ENCODE peak calls at places on chromosomes 12 and 14, in five cellular contexts. One of them, this sample, is unnamed.

GRCh38 chr12:112555621-112556233 is 137.0 kb downstream of the PTPN11 start:
- DNase-seq in coronary artery: no peak
- DNase-seq in epithelial cell of proximal tubule: no peak
- DNase-seq in GM20000: no peak
- DNase-seq in B cell: no peak
- DNase-seq in this sample: no peak

GRCh38 chr12:117235261-117235660 is 45.0 kb upstream of the FBXO21 start:
- DNase-seq in B cell: no peak
- DNase-seq in epithelial cell of proximal tubule: no peak
- DNase-seq in GM20000: no peak
- DNase-seq in coronary artery: no peak
- DNase-seq in this sample: no peak

GRCh38 chr14:29616922-29617321 is 310.7 kb downstream of the PRKD1 start:
- DNase-seq in GM20000: no peak
- DNase-seq in coronary artery: no peak
- DNase-seq in epithelial cell of proximal tubule: no peak
- DNase-seq in B cell: no peak
- DNase-seq in this sample: no peak

GRCh38 chr14:52266179-52266578 is 1.3 kb upstream of the PTGDR start:
- DNase-seq in epithelial cell of proximal tubule: no peak
- DNase-seq in GM20000: no peak
- DNase-seq in B cell: no peak
- DNase-seq in coronary artery: no peak
- DNase-seq in this sample: no peak

GRCh38 chr12:115771065-115771464 is 506.4 kb downstream of the MED13L start:
- DNase-seq in coronary artery: no peak
- DNase-seq in B cell: no peak
- DNase-seq in GM20000: no peak
- DNase-seq in epithelial cell of proximal tubule: no peak
- DNase-seq in this sample: no peak

GRCh38 chr12:80857311-80857710 is 80.4 kb downstream of the LIN7A start:
- DNase-seq in coronary artery: no peak
- DNase-seq in B cell: no peak
- DNase-seq in epithelial cell of proximal tubule: no peak
- DNase-seq in GM20000: no peak
- DNase-seq in this sample: no peak

GRCh38 chr12:107243316-107243715 is 150.0 kb upstream of the CRY1 start:
- DNase-seq in GM20000: no peak
- DNase-seq in coronary artery: no peak
- DNase-seq in B cell: no peak
- DNase-seq in epithelial cell of proximal tubule: no peak
- DNase-seq in this sample: no peak

GRCh38 chr12:108609535-108610335 is 11.9 kb upstream of the TMEM119 start:
- DNase-seq in epithelial cell of proximal tubule: no peak
- DNase-seq in GM20000: no peak
- DNase-seq in B cell: no peak
- DNase-seq in coronary artery: no peak
- DNase-seq in this sample: no peak

GRCh38 chr12:113766880-113767878 is 198.9 kb downstream of the RBM19 start:
- DNase-seq in coronary artery: no peak
- DNase-seq in GM20000: no peak
- DNase-seq in epithelial cell of proximal tubule: peak
- DNase-seq in B cell: no peak
- DNase-seq in this sample: no peak

GRCh38 chr14:68244272-68244975 is 424.8 kb downstream of the RAD51B start:
- DNase-seq in B cell: no peak
- DNase-seq in epithelial cell of proximal tubule: no peak
- DNase-seq in coronary artery: no peak
- DNase-seq in GM20000: no peak
- DNase-seq in this sample: no peak

GRCh38 chr12:76356094-76356493 is 7.9 kb upstream of the BBS10 start:
- DNase-seq in GM20000: no peak
- DNase-seq in epithelial cell of proximal tubule: no peak
- DNase-seq in B cell: no peak
- DNase-seq in coronary artery: no peak
- DNase-seq in this sample: no peak

GRCh38 chr12:92551853-92552397 is 150.9 kb upstream of the PLEKHG7 start:
- DNase-seq in GM20000: peak
- DNase-seq in epithelial cell of proximal tubule: peak
- DNase-seq in B cell: no peak
- DNase-seq in coronary artery: no peak
- DNase-seq in this sample: peak

GRCh38 chr12:47237751-47238211 is 158.0 kb upstream of the AMIGO2 start:
- DNase-seq in coronary artery: no peak
- DNase-seq in GM20000: no peak
- DNase-seq in epithelial cell of proximal tubule: no peak
- DNase-seq in B cell: no peak
- DNase-seq in this sample: no peak

GRCh38 chr12:7907009-7907408 is 29.0 kb downstream of the SLC2A3 start:
- DNase-seq in B cell: peak
- DNase-seq in coronary artery: no peak
- DNase-seq in GM20000: peak
- DNase-seq in epithelial cell of proximal tubule: peak
- DNase-seq in this sample: no peak

GRCh38 chr14:52046376-52046917 is 22.4 kb downstream of the NID2 start:
- DNase-seq in B cell: no peak
- DNase-seq in GM20000: no peak
- DNase-seq in coronary artery: no peak
- DNase-seq in epithelial cell of proximal tubule: no peak
- DNase-seq in this sample: no peak

GRCh38 chr12:88763536-88764100 is 183.3 kb upstream of the KITLG start:
- DNase-seq in GM20000: no peak
- DNase-seq in epithelial cell of proximal tubule: no peak
- DNase-seq in B cell: no peak
- DNase-seq in coronary artery: no peak
- DNase-seq in this sample: no peak

DNA sequence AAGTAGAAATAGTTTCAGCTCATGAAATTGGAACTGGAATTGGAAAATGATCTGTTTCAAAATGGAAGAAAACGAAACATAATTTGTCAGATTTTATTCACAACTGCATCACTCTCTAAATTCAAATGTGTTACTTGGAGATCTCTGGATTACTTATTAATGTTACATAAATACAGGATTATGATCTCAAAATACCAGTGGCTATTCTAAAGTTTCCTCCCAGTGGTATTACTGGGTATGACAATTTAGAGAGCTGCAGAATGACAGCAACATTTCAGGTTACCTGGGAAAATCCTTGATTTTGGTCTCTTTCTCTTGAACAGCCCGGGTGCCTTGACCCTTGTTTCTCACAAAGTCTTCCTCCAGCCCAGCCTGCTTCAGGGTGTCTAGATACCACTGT is 14.2 kb downstream of the FAM161B start:
- DNase-seq in epithelial cell of proximal tubule: no peak
- DNase-seq in B cell: no peak
- DNase-seq in coronary artery: no peak
- DNase-seq in GM20000: no peak
- DNase-seq in this sample: peak
- TF ChIP-seq CTCF in epithelial cell of proximal tubule: peak
- TF ChIP-seq CTCF in B cell: no peak
- TF ChIP-seq CTCF in coronary artery: no peak
- TF ChIP-seq CTCF in GM20000: no peak
- TF ChIP-seq CTCF in this sample: no peak

DNA sequence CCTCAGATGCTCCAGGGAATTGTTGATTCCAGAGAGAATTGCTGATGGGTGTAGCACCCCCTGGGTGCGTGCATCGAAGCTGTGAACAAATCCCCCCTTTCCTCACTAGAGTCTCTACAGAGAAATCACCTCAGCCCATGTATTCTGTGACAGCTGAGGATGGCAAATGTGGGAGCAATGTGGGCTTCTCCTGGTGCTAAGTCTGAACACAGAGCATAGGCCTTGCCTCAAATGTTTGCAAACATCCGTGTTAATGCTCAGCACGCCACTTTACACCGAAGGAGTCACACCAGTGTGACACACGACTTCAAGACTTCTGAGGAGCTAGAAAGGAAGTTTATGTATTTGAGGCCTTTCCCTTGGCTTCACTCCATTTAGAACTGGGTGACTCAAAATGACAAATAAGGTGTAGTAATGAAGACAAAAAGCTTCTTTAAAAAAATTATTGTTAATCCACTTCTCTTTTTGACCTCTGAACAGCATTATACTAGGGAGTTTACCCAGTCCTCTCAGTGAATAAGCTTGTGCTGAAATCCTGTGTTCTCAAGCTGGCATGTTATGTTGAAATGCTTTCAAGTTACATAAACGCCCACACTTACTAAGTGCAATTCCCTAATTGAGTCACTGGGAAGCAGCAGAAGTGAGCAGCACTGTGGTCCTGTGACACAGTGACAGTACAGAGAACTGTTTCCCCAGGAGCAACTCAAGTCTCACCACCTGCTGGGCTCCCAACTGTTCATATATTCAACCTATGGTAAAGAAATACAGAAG is 92.9 kb downstream of the FAR2 start:
- DNase-seq in B cell: no peak
- DNase-seq in GM20000: peak
- DNase-seq in epithelial cell of proximal tubule: peak
- DNase-seq in coronary artery: no peak
- DNase-seq in this sample: peak
- TF ChIP-seq CTCF in B cell: no peak
- TF ChIP-seq CTCF in GM20000: no peak
- TF ChIP-seq CTCF in epithelial cell of proximal tubule: peak
- TF ChIP-seq CTCF in coronary artery: no peak
- TF ChIP-seq CTCF in this sample: no peak

GRCh38 chr14:104073764-104074163 is 11.7 kb upstream of the ASPG start:
- DNase-seq in GM20000: no peak
- DNase-seq in B cell: no peak
- DNase-seq in coronary artery: no peak
- DNase-seq in epithelial cell of proximal tubule: no peak
- DNase-seq in this sample: no peak

GRCh38 chr14:104072586-104072985 is 12.9 kb upstream of the ASPG start:
- DNase-seq in coronary artery: no peak
- DNase-seq in B cell: no peak
- DNase-seq in GM20000: no peak
- DNase-seq in epithelial cell of proximal tubule: no peak
- DNase-seq in this sample: no peak

GRCh38 chr14:104076743-104077142 is 8.8 kb upstream of the ASPG start:
- DNase-seq in B cell: no peak
- DNase-seq in epithelial cell of proximal tubule: no peak
- DNase-seq in coronary artery: no peak
- DNase-seq in GM20000: no peak
- DNase-seq in this sample: no peak

GRCh38 chr14:104078031-104078455 is 7.5 kb upstream of the ASPG start:
- DNase-seq in epithelial cell of proximal tubule: peak
- DNase-seq in B cell: peak
- DNase-seq in coronary artery: peak
- DNase-seq in GM20000: peak
- DNase-seq in this sample: peak

DNA sequence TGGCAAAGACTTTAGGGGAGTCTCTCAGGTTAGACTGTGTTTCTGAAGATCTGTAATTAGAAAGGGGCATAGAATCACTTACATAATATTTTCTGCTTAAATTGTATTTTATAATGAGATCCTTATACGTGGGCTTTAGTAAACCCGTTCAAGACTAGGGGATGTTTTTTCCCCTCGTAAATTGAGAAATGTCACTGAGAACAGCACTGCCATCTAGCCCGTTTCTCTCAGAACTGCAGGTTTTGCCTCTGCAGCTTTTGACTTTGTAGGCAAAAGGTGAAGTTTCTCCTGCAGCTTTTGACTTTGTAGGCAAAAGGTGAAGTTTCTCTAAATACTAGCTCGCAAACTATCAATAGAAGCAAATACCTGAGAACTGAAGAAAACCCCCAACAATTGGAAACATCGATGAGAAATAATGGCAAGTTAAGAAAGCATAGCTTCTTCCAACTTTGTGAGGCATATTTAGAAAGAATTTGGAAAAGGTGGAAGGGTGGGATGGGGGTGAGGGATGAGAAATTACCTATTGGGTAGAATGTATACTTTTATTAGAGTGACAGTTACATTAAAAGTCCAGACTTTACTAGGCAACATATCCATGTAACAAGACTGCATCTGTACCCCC is 9.9 kb upstream of the ASPG start:
- DNase-seq in epithelial cell of proximal tubule: no peak
- DNase-seq in GM20000: peak
- DNase-seq in coronary artery: no peak
- DNase-seq in B cell: no peak
- DNase-seq in this sample: no peak
- TF ChIP-seq CTCF in epithelial cell of proximal tubule: peak
- TF ChIP-seq CTCF in GM20000: no peak
- TF ChIP-seq CTCF in coronary artery: no peak
- TF ChIP-seq CTCF in B cell: no peak
- TF ChIP-seq CTCF in this sample: peak

DNA sequence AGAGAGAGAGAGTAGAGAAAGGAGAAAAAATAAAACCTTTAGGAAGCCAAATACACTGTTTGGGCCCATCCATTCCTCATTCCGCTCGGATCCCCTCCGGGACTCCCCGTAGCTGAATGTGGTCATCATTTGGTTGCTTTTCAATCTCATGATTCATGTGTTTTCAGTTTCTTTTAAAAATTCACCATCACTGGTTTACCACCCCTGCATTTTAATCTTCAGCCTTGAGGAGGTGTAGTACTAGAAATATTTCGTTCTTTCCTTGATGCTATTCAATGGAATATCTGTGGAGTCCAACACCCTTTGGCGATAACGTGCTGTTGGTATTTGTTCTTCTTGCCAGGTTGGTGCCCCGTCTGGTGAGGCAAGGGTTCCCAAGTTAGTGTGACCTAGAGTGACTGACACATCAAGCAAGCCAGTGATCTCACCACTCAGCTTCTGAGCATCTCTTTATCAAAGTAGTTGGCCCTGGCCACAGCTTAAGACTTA is 60.1 kb downstream of the PLXNC1 start:
- DNase-seq in epithelial cell of proximal tubule: no peak
- DNase-seq in GM20000: peak
- DNase-seq in coronary artery: no peak
- DNase-seq in B cell: no peak
- DNase-seq in this sample: peak
- TF ChIP-seq CTCF in epithelial cell of proximal tubule: no peak
- TF ChIP-seq CTCF in GM20000: no peak
- TF ChIP-seq CTCF in coronary artery: no peak
- TF ChIP-seq CTCF in B cell: peak
- TF ChIP-seq CTCF in this sample: no peak

DNA sequence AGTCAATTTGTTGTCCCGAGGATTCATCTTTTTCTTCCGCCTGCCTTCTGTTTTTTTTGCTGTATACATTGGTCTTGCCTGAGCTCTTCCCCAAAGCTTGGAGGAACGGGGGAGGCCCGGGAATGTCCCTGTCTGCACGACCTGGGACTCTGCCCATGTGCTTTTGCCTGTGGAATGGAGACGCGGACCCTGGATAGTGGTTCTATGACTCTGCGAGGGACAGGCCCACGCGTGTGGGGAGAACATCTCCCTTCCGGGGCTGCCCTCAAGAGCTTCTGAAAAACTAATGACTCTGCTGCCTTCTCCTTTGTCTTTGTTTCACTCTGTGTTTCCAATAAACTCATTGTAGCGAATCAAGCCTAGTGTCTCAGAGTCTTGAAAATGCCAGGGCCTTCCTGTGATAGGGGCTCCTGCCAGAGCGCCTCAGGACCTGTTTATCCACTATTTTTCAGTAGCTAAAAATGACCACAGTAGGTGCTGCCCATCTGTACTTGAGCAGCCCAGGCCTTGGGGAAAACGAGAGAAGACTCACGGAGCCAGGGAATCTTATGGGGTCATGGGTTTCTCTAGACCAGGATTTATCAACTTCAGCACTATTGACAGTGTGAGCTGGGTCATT is 12.3 kb downstream of the KRT83 start:
- DNase-seq in GM20000: no peak
- DNase-seq in epithelial cell of proximal tubule: no peak
- DNase-seq in B cell: no peak
- DNase-seq in coronary artery: no peak
- DNase-seq in this sample: no peak
- TF ChIP-seq CTCF in GM20000: no peak
- TF ChIP-seq CTCF in epithelial cell of proximal tubule: no peak
- TF ChIP-seq CTCF in B cell: no peak
- TF ChIP-seq CTCF in coronary artery: no peak
- TF ChIP-seq CTCF in this sample: no peak

This sample was measured in GM13977.